ENCODE peak calls at places on chromosomes 7 and 10, in eight cellular contexts. Y, P, L, W, S, D, H and M are unnamed samples.

GRCh38 chr7:25431956-25432355 is 203.7 kb upstream of the NPVF start:
- DNase-seq in Y (no peak), L (no peak), P (no peak), D (no peak), W (no peak), H (no peak), S (no peak), M (no peak)

GRCh38 chr7:118511146-118511545 is 286.6 kb downstream of the ANKRD7 start:
- DNase-seq in S (no peak), D (no peak), L (no peak), H (no peak), W (no peak), P (no peak), Y (no peak), M (no peak)

GRCh38 chr10:45379891-45380540 is 6.0 kb downstream of the ALOX5 start:
- DNase-seq in H (no peak), P (peak), D (no peak), W (no peak), L (peak), S (peak), Y (no peak), M (peak)

GRCh38 chr7:66627876-66628360 is 763 bp upstream of the KCTD7 start:
- DNase-seq in Y (no peak), H (peak), P (no peak), D (no peak), S (no peak), L (no peak), W (no peak), M (no peak)

GRCh38 chr7:101680406-101681145 is 51.5 kb upstream of the MYL10 start:
- DNase-seq in W (no peak), Y (no peak), P (no peak), L (no peak), S (no peak), H (no peak), D (no peak), M (no peak)

GRCh38 chr10:26621889-26622681 is 75.4 kb upstream of the PDSS1 start:
- DNase-seq in D (peak), S (peak), H (no peak), L (peak), W (peak), P (peak), Y (peak), M (peak)

GRCh38 chr10:5968681-5969453 is 8.5 kb downstream of the IL15RA start:
- DNase-seq in D (no peak), P (peak), L (no peak), S (no peak), Y (peak), W (peak), H (peak), M (peak)

GRCh38 chr7:136925556-136925955 is 57.1 kb downstream of the CHRM2 start:
- DNase-seq in W (no peak), S (no peak), Y (no peak), L (no peak), H (no peak), P (no peak), D (no peak), M (no peak)

GRCh38 chr10:42519761-42520460 is 118.5 kb downstream of the ZNF33B start:
- DNase-seq in D (no peak), W (no peak), L (no peak), S (no peak), H (no peak), Y (no peak), P (no peak), M (no peak)

GRCh38 chr7:80311313-80311712 is 176.7 kb downstream of the GNAI1 start:
- DNase-seq in L (no peak), Y (no peak), W (no peak), P (no peak), H (no peak), S (no peak), D (no peak), M (no peak)

GRCh38 chr7:80313067-80313626 is 178.5 kb downstream of the GNAI1 start:
- DNase-seq in S (no peak), L (no peak), W (no peak), H (no peak), P (no peak), D (no peak), Y (no peak), M (no peak)

GRCh38 chr7:80309971-80310549 is 175.4 kb downstream of the GNAI1 start:
- DNase-seq in S (no peak), Y (no peak), L (no peak), P (no peak), D (no peak), H (no peak), W (no peak), M (no peak)

GRCh38 chr7:80313716-80314115 is 179.1 kb downstream of the GNAI1 start:
- DNase-seq in L (no peak), H (no peak), D (no peak), S (no peak), Y (no peak), W (no peak), P (no peak), M (no peak)

DNA sequence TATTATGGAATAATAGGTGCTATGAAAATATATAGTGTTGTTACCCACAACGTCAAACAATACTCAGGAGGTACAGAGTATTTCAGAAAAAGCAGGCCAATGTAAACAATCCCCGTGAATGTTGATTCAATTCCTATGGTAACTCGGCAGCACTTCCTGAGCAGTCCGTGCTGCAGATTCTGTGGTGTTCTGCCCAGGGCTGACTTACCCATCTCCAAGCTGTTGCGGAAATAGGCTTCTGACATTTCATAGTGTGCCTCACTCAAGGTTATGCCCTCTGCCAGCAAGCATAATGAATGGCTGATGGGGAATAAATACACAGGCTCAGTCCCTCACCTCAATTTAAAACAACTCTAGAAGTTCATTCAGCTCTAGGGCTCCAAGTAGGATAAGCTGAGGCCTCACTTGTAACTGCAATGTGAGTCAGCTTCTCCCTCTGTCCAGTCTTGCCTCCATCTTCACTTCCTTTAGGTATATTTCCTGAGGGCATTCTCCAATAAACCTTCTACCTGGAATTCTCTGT is 177.6 kb downstream of the GNAI1 start:
- DNase-seq in Y (no peak), S (peak), P (no peak), L (no peak), W (no peak), D (no peak), H (peak), M (no peak)
- TF ChIP-seq POLR2AphosphoS5 in Y (no peak), S (no peak), P (no peak), L (no peak), W (no peak), D (no peak), H (no peak), M (no peak)

GRCh38 chr7:1663857-1664651 is 6.0 kb upstream of the ELFN1 start:
- DNase-seq in S (peak), L (peak), D (peak), P (peak), H (no peak), Y (peak), W (no peak), M (peak)
- TF ChIP-seq EP300 in S (no peak), L (no peak), D (no peak), P (no peak), H (no peak), Y (no peak), W (no peak), M (no peak)

GRCh38 chr7:134752006-134752760 is 27.3 kb upstream of the CALD1 start:
- DNase-seq in D (no peak), H (no peak), W (no peak), Y (no peak), L (no peak), S (no peak), P (no peak), M (no peak)
- H3K27ac ChIP-seq in D (peak), H (no peak), W (no peak), Y (no peak), L (no peak), S (no peak), P (no peak), M (no peak)

GRCh38 chr10:4514445-4515108 is 311.4 kb upstream of the AKR1E2 start:
- DNase-seq in P (peak), H (no peak), Y (no peak), W (no peak), L (peak), D (no peak), S (peak), M (peak)
- TF ChIP-seq POLR2AphosphoS5 in P (peak), H (no peak), Y (no peak), W (no peak), L (peak), D (no peak), S (no peak), M (no peak)

DNA sequence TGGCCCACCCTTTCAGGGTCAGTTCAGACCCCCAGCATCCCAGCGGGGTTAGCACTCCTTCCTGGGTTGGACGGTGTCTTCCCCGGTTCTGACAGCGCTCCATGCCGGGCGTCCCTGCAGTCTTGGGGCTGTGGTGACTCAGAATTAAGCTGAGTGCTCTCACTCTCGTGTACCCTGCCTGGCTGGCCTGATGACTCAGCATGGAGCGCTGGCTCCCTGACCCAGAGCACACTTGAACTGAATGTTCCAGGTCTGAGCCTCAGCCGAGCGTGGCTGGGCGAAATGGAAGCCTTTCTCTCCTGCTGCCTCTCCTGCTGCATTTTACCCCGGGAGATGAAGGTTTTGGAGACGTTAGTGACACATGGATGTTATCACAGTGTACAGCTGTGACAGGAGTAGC is 7.1 kb downstream of the BAG3 start:
- DNase-seq in Y (no peak), D (no peak), H (peak), W (peak), P (peak), L (peak), S (peak), M (peak)
- TF ChIP-seq EP300 in Y (no peak), D (no peak), H (no peak), W (peak), P (peak), L (no peak), S (no peak), M (no peak)

DNA sequence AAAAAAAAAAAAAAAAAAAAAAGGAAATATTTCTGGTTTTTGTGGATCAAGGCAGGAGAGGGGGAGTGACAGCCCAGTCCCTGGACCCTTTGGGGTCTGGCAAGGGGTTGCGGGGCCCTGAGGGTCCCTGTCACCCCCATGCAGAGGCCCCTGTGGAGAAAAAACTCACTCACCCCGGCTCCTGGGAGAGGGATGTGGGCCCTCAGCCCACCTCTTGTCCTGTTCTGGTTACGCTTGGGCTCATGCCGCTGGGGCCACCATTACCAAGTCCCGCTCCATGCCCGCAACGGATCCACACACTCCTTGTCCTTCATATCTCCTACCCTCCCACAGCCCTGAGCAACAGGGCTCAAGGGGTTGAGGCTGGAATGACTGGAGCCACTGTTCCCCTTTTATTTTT is 1.0 kb upstream of the TMEM184A start:
- DNase-seq in P (no peak), D (peak), W (no peak), H (no peak), S (no peak), L (no peak), Y (no peak), M (no peak)
- H3K27ac ChIP-seq in P (no peak), D (no peak), W (peak), H (no peak), S (no peak), L (no peak), Y (no peak), M (no peak)

GRCh38 chr7:105439174-105439893 is 50.6 kb upstream of the SRPK2 start:
- DNase-seq in P (no peak), L (no peak), W (peak), S (peak), D (peak), H (peak), Y (no peak), M (no peak)
- TF ChIP-seq POLR2AphosphoS5 in P (no peak), L (no peak), W (no peak), S (no peak), D (no peak), H (no peak), Y (no peak), M (no peak)

DNA sequence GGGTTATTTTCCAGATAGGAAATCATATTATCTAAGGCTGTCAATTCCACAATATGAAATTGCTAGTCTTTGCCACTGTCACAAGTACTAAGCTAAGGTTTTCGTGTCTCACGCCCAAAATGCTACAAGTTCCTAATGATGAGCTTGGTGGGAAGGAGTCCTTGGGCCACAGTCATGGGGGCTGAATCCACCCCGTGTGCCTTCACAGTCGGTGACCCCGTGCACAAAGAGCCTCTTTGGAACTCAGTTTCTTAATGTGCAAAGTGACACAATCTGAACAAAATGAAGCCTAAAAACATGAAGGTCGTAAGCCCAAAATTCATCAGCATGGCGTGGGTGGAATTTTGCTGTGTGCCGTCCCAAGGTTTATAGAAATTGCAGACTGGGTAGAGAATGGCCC is 337.0 kb upstream of the GALNT17 start:
- DNase-seq in Y (no peak), L (no peak), S (no peak), P (no peak), W (no peak), D (no peak), H (no peak), M (no peak)
- TF ChIP-seq EP300 in Y (no peak), L (no peak), S (no peak), P (no peak), W (no peak), D (no peak), H (no peak), M (no peak)